ENCODE peak calls at places on chromosomes 6 and 20, in five cellular contexts. P, L, T, Q and B are unnamed samples.

GRCh38 chr6:137910424-137910834 is 43.4 kb downstream of the TNFAIP3 start:
- DNase-seq in P (no peak), L (no peak), T (no peak), Q (no peak), B (no peak)

GRCh38 chr20:58406422-58407001 is 17.5 kb downstream of the VAPB start:
- DNase-seq in P (no peak), L (no peak), T (no peak), Q (no peak), B (no peak)

GRCh38 chr20:41213150-41213820 is 75.9 kb downstream of the PLCG1 start:
- DNase-seq in P (no peak), L (no peak), T (peak), Q (no peak), B (peak)

GRCh38 chr6:17923401-17923863 is 64.0 kb downstream of the KIF13A start:
- DNase-seq in P (no peak), L (no peak), T (peak), Q (no peak), B (no peak)

GRCh38 chr6:119308048-119308570 is 41.5 kb downstream of the MAN1A1 start:
- DNase-seq in P (no peak), L (no peak), T (peak), Q (peak), B (no peak)

GRCh38 chr6:43286995-43287716 is 10.9 kb upstream of the SLC22A7 start:
- DNase-seq in P (no peak), L (no peak), T (no peak), Q (no peak), B (no peak)

GRCh38 chr20:3653921-3654320 is 9.3 kb downstream of the GFRA4 start:
- DNase-seq in P (no peak), L (no peak), T (no peak), Q (no peak), B (no peak)

GRCh38 chr6:111503660-111504059 is 20.6 kb upstream of the REV3L start:
- DNase-seq in P (no peak), L (no peak), T (no peak), Q (no peak), B (no peak)

GRCh38 chr6:24858154-24858801 is 59.6 kb upstream of the ARMH2 start:
- DNase-seq in P (no peak), L (no peak), T (no peak), Q (no peak), B (no peak)

GRCh38 chr20:35011589-35012226 is 56.0 kb downstream of the MYH7B start:
- DNase-seq in P (no peak), L (no peak), T (no peak), Q (no peak), B (no peak)

GRCh38 chr20:45053441-45054351 is 47.2 kb downstream of the KCNS1 start:
- DNase-seq in P (no peak), L (no peak), T (no peak), Q (no peak), B (no peak)

GRCh38 chr6:68343901-68344300 is 291.2 kb upstream of the ADGRB3 start:
- DNase-seq in P (no peak), L (no peak), T (no peak), Q (peak), B (peak)

GRCh38 chr6:162907876-162908481 is 180.2 kb downstream of the PACRG start:
- DNase-seq in P (no peak), L (no peak), T (no peak), Q (no peak), B (no peak)

GRCh38 chr6:88870728-88871330 is 92.6 kb downstream of the RNGTT start:
- DNase-seq in P (no peak), L (peak), T (no peak), Q (peak), B (peak)

GRCh38 chr6:75893058-75893775 is 144.2 kb downstream of the MYO6 start:
- DNase-seq in P (no peak), L (no peak), T (peak), Q (peak), B (no peak)

GRCh38 chr6:70566751-70567382 is at the start of gene SDHAF4:
- DNase-seq in P (peak), L (peak), T (peak), Q (peak), B (peak)

GRCh38 chr6:82862543-82862942 is 203.1 kb downstream of the UBE3D start:
- DNase-seq in P (no peak), L (no peak), T (peak), Q (peak), B (no peak)

GRCh38 chr6:5164092-5164491 is 79.0 kb downstream of the PPP1R3G start:
- DNase-seq in P (no peak), L (no peak), T (no peak), Q (no peak), B (no peak)

GRCh38 chr20:34579191-34579661 is 20.7 kb downstream of the MAP1LC3A start:
- DNase-seq in P (peak), L (no peak), T (peak), Q (peak), B (peak)

GRCh38 chr6:75203721-75204120 is 2.1 kb downstream of the COL12A1 start:
- DNase-seq in P (no peak), L (no peak), T (no peak), Q (no peak), B (no peak)

GRCh38 chr6:48844696-48845095 is 618.4 kb downstream of the MMUT start:
- DNase-seq in P (no peak), L (no peak), T (no peak), Q (no peak), B (no peak)

GRCh38 chr6:143803769-143804540 is 39.2 kb upstream of the LTV1 start:
- DNase-seq in P (no peak), L (no peak), T (no peak), Q (no peak), B (no peak)

GRCh38 chr20:63552481-63553249 is 1.3 kb upstream of the FNDC11 start:
- DNase-seq in P (no peak), L (peak), T (no peak), Q (no peak), B (no peak)

GRCh38 chr6:99111590-99111989 is 163.8 kb upstream of the FBXL4 start:
- DNase-seq in P (no peak), L (no peak), T (no peak), Q (no peak), B (no peak)